ENCODE peak calls at places on chromosomes 6 and 20, in nine cellular contexts. One of them, this sample, is unnamed.

GRCh38 chr20:1920252-1920651 is 25.0 kb downstream of the SIRPA start:
- DNase-seq in D341Med: no peak
- DNase-seq in ACHN: peak; percentile 96
- DNase-seq in psoas muscle: no peak
- DNase-seq in prostate gland: no peak
- DNase-seq in dorsolateral prefrontal cortex: no peak
- DNase-seq in HEK293T: no peak
- DNase-seq in upper lobe of right lung: no peak
- DNase-seq in CD8-positive, alpha-beta memory T cell: no peak
- DNase-seq in this sample: no peak

GRCh38 chr6:39330057-39330456 is 7.6 kb upstream of the KCNK16 start:
- DNase-seq in prostate gland: no peak
- DNase-seq in CD8-positive, alpha-beta memory T cell: no peak
- DNase-seq in dorsolateral prefrontal cortex: no peak
- DNase-seq in HEK293T: no peak
- DNase-seq in D341Med: no peak
- DNase-seq in upper lobe of right lung: no peak
- DNase-seq in ACHN: no peak
- DNase-seq in psoas muscle: no peak
- DNase-seq in this sample: no peak

GRCh38 chr20:41174782-41175181 is 37.4 kb downstream of the PLCG1 start:
- DNase-seq in CD8-positive, alpha-beta memory T cell: no peak
- DNase-seq in HEK293T: no peak
- DNase-seq in D341Med: no peak
- DNase-seq in prostate gland: peak; percentile 3
- DNase-seq in psoas muscle: peak; percentile 55
- DNase-seq in dorsolateral prefrontal cortex: no peak
- DNase-seq in upper lobe of right lung: no peak
- DNase-seq in ACHN: no peak
- DNase-seq in this sample: no peak

GRCh38 chr6:120056085-120056484 is 706.5 kb upstream of the MAN1A1 start:
- DNase-seq in D341Med: no peak
- DNase-seq in HEK293T: peak; percentile 15
- DNase-seq in psoas muscle: peak; percentile 18
- DNase-seq in ACHN: peak; percentile 14
- DNase-seq in dorsolateral prefrontal cortex: no peak
- DNase-seq in upper lobe of right lung: no peak
- DNase-seq in prostate gland: no peak
- DNase-seq in CD8-positive, alpha-beta memory T cell: no peak
- DNase-seq in this sample: no peak

GRCh38 chr6:141472123-141472522 is 660.6 kb upstream of the GJE1 start:
- DNase-seq in upper lobe of right lung: no peak
- DNase-seq in dorsolateral prefrontal cortex: no peak
- DNase-seq in HEK293T: no peak
- DNase-seq in ACHN: no peak
- DNase-seq in psoas muscle: no peak
- DNase-seq in D341Med: no peak
- DNase-seq in prostate gland: no peak
- DNase-seq in CD8-positive, alpha-beta memory T cell: no peak
- DNase-seq in this sample: no peak

GRCh38 chr6:113875470-113875869 is 18.3 kb downstream of the MARCKS start:
- DNase-seq in HEK293T: no peak
- DNase-seq in ACHN: no peak
- DNase-seq in psoas muscle: no peak
- DNase-seq in D341Med: no peak
- DNase-seq in dorsolateral prefrontal cortex: no peak
- DNase-seq in prostate gland: no peak
- DNase-seq in CD8-positive, alpha-beta memory T cell: no peak
- DNase-seq in upper lobe of right lung: no peak
- DNase-seq in this sample: no peak

GRCh38 chr6:132007474-132008190 is 56.5 kb upstream of the CCN2 start:
- DNase-seq in dorsolateral prefrontal cortex: no peak
- DNase-seq in upper lobe of right lung: no peak
- DNase-seq in CD8-positive, alpha-beta memory T cell: no peak
- DNase-seq in HEK293T: no peak
- DNase-seq in psoas muscle: no peak
- DNase-seq in prostate gland: no peak
- DNase-seq in ACHN: no peak
- DNase-seq in D341Med: no peak
- DNase-seq in this sample: no peak

GRCh38 chr20:1465470-1466210 is 1.0 kb downstream of the NSFL1C start:
- DNase-seq in CD8-positive, alpha-beta memory T cell: no peak
- DNase-seq in ACHN: no peak
- DNase-seq in dorsolateral prefrontal cortex: no peak
- DNase-seq in upper lobe of right lung: no peak
- DNase-seq in psoas muscle: no peak
- DNase-seq in HEK293T: no peak
- DNase-seq in D341Med: no peak
- DNase-seq in prostate gland: no peak
- DNase-seq in this sample: no peak

GRCh38 chr6:42431356-42431755 is 20.4 kb downstream of the TRERF1 start:
- DNase-seq in D341Med: no peak
- DNase-seq in ACHN: no peak
- DNase-seq in psoas muscle: no peak
- DNase-seq in dorsolateral prefrontal cortex: no peak
- DNase-seq in prostate gland: no peak
- DNase-seq in CD8-positive, alpha-beta memory T cell: no peak
- DNase-seq in HEK293T: no peak
- DNase-seq in upper lobe of right lung: no peak
- DNase-seq in this sample: no peak